ENCODE peak calls at places on chromosomes 12 and 14, in seven cellular contexts. One of them, this sample, is unnamed.

GRCh38 chr14:100658514-100658886 is 68.2 kb upstream of the DLK1 start:
- DNase-seq in mucosa of gallbladder: no peak
- DNase-seq in non-pigmented ciliary epithelial cell: no peak
- DNase-seq in natural killer cell: no peak
- DNase-seq in HCT116: no peak
- DNase-seq in nucleus accumbens: no peak
- DNase-seq in AG08395: no peak
- DNase-seq in this sample: no peak

GRCh38 chr14:97185186-97185585 is 388.0 kb downstream of the VRK1 start:
- DNase-seq in mucosa of gallbladder: no peak
- DNase-seq in non-pigmented ciliary epithelial cell: no peak
- DNase-seq in natural killer cell: no peak
- DNase-seq in HCT116: no peak
- DNase-seq in nucleus accumbens: no peak
- DNase-seq in AG08395: peak
- DNase-seq in this sample: no peak

GRCh38 chr12:9072481-9073038 is 43.2 kb downstream of the A2M start:
- DNase-seq in mucosa of gallbladder: no peak
- DNase-seq in non-pigmented ciliary epithelial cell: no peak
- DNase-seq in natural killer cell: no peak
- DNase-seq in HCT116: no peak
- DNase-seq in nucleus accumbens: no peak
- DNase-seq in AG08395: no peak
- DNase-seq in this sample: no peak

GRCh38 chr12:8065991-8066594 is at the start of gene C3AR1:
- DNase-seq in mucosa of gallbladder: no peak
- DNase-seq in non-pigmented ciliary epithelial cell: peak
- DNase-seq in natural killer cell: no peak
- DNase-seq in HCT116: no peak
- DNase-seq in nucleus accumbens: no peak
- DNase-seq in AG08395: peak
- DNase-seq in this sample: no peak

GRCh38 chr12:68431786-68432185 is 99.6 kb upstream of the MDM1 start:
- DNase-seq in mucosa of gallbladder: no peak
- DNase-seq in non-pigmented ciliary epithelial cell: no peak
- DNase-seq in natural killer cell: no peak
- DNase-seq in HCT116: no peak
- DNase-seq in nucleus accumbens: no peak
- DNase-seq in AG08395: no peak
- DNase-seq in this sample: no peak

GRCh38 chr12:67067453-67068203 is 201.5 kb upstream of the CAND1 start:
- DNase-seq in mucosa of gallbladder: no peak
- DNase-seq in non-pigmented ciliary epithelial cell: no peak
- DNase-seq in natural killer cell: no peak
- DNase-seq in HCT116: no peak
- DNase-seq in nucleus accumbens: no peak
- DNase-seq in AG08395: no peak
- DNase-seq in this sample: no peak

GRCh38 chr12:92930421-92930820 is 1.3 kb upstream of the EEA1 start:
- DNase-seq in mucosa of gallbladder: no peak
- DNase-seq in non-pigmented ciliary epithelial cell: no peak
- DNase-seq in natural killer cell: no peak
- DNase-seq in HCT116: no peak
- DNase-seq in nucleus accumbens: no peak
- DNase-seq in AG08395: no peak
- DNase-seq in this sample: no peak

GRCh38 chr14:95679148-95679547 is 7.1 kb upstream of the TCL1B start:
- DNase-seq in mucosa of gallbladder: no peak
- DNase-seq in non-pigmented ciliary epithelial cell: no peak
- DNase-seq in natural killer cell: no peak
- DNase-seq in HCT116: no peak
- DNase-seq in nucleus accumbens: no peak
- DNase-seq in AG08395: no peak
- DNase-seq in this sample: no peak

GRCh38 chr12:90899456-90900182 is 55.4 kb downstream of the CCER1 start:
- DNase-seq in mucosa of gallbladder: no peak
- DNase-seq in non-pigmented ciliary epithelial cell: no peak
- DNase-seq in natural killer cell: no peak
- DNase-seq in HCT116: no peak
- DNase-seq in nucleus accumbens: no peak
- DNase-seq in AG08395: peak
- DNase-seq in this sample: no peak

GRCh38 chr14:70779667-70780066 is 29.6 kb downstream of the MAP3K9 start:
- DNase-seq in mucosa of gallbladder: peak
- DNase-seq in non-pigmented ciliary epithelial cell: no peak
- DNase-seq in natural killer cell: no peak
- DNase-seq in HCT116: no peak
- DNase-seq in nucleus accumbens: no peak
- DNase-seq in AG08395: no peak
- DNase-seq in this sample: no peak

GRCh38 chr14:31580234-31580633 is 19.0 kb downstream of the NUBPL start:
- DNase-seq in mucosa of gallbladder: no peak
- DNase-seq in non-pigmented ciliary epithelial cell: no peak
- DNase-seq in natural killer cell: no peak
- DNase-seq in HCT116: no peak
- DNase-seq in nucleus accumbens: no peak
- DNase-seq in AG08395: no peak
- DNase-seq in this sample: no peak

GRCh38 chr14:77861201-77861600 is 61.3 kb downstream of the ADCK1 start:
- DNase-seq in mucosa of gallbladder: no peak
- DNase-seq in non-pigmented ciliary epithelial cell: no peak
- DNase-seq in natural killer cell: no peak
- DNase-seq in HCT116: no peak
- DNase-seq in nucleus accumbens: no peak
- DNase-seq in AG08395: no peak
- DNase-seq in this sample: no peak

GRCh38 chr12:98587084-98587483 is 6.4 kb upstream of the SLC25A3 start:
- DNase-seq in mucosa of gallbladder: no peak
- DNase-seq in non-pigmented ciliary epithelial cell: no peak
- DNase-seq in natural killer cell: no peak
- DNase-seq in HCT116: no peak
- DNase-seq in nucleus accumbens: no peak
- DNase-seq in AG08395: no peak
- DNase-seq in this sample: no peak

GRCh38 chr12:108570743-108571603 is 8.6 kb downstream of the ISCU start:
- DNase-seq in mucosa of gallbladder: no peak
- DNase-seq in non-pigmented ciliary epithelial cell: no peak
- DNase-seq in natural killer cell: no peak
- DNase-seq in HCT116: peak
- DNase-seq in nucleus accumbens: no peak
- DNase-seq in AG08395: peak
- DNase-seq in this sample: peak

This sample was measured in type B pancreatic cell.